ENCODE peak calls at places on chromosomes 7 and 10, in five cellular contexts. L is K562, S is GM12878, T is HepG2, Y is SK-N-SH. J is an unnamed sample.

GRCh38 chr10:44325157-44325556 is 59.7 kb downstream of the CXCL12 start:
- DNase-seq in Y (no peak), T (peak; percentile 81), L (no peak), S (no peak), J (no peak)

GRCh38 chr7:42180806-42181205 is 56.2 kb downstream of the GLI3 start:
- DNase-seq in S (no peak), L (no peak), T (no peak), Y (no peak), J (no peak)

GRCh38 chr7:1961776-1962276 is 270.9 kb downstream of the MAD1L1 start:
- DNase-seq in L (no peak), T (no peak), Y (no peak), S (peak; percentile 64), J (no peak)

GRCh38 chr7:51123322-51124021 is 193.1 kb downstream of the COBL start:
- DNase-seq in T (no peak), L (no peak), S (no peak), Y (no peak), J (no peak)

GRCh38 chr10:14327535-14327934 is 3.2 kb downstream of the FRMD4A start:
- DNase-seq in T (no peak), L (no peak), Y (peak; percentile 24), S (no peak), J (no peak)

GRCh38 chr10:21272585-21273399 is 252.7 kb downstream of the SKIDA1 start:
- DNase-seq in S (no peak), T (no peak), L (no peak), Y (no peak), J (no peak)

GRCh38 chr10:126001579-126001978 is 105.2 kb downstream of the FANK1 start:
- DNase-seq in L (no peak), S (no peak), T (no peak), Y (no peak), J (no peak)

GRCh38 chr10:125141860-125142484 is 18.4 kb downstream of the CTBP2 start:
- DNase-seq in S (no peak), T (no peak), L (peak; percentile 44), Y (no peak), J (no peak)

GRCh38 chr7:519429-519973 is at the start of gene PDGFA:
- DNase-seq in L (peak; percentile 64), T (no peak), S (no peak), Y (peak; percentile 83), J (no peak)

GRCh38 chr10:111926286-111926685 is 257.3 kb downstream of the GPAM start:
- DNase-seq in Y (no peak), L (no peak), T (no peak), S (no peak), J (no peak)

GRCh38 chr7:107592361-107593024 is 12.4 kb downstream of the BCAP29 start:
- DNase-seq in Y (no peak), T (no peak), L (no peak), S (no peak), J (no peak)

GRCh38 chr7:108454674-108455523 is 1.3 kb downstream of the NRCAM start:
- DNase-seq in T (no peak), L (no peak), S (no peak), Y (peak; percentile 90), J (no peak)

GRCh38 chr10:69663548-69663947 is 33.5 kb downstream of the FAM241B start:
- DNase-seq in T (no peak), S (no peak), L (peak; percentile 42), Y (no peak), J (no peak)

GRCh38 chr10:59037506-59037905 is 138.9 kb upstream of the PHYHIPL start:
- DNase-seq in S (no peak), L (no peak), T (peak; percentile 78), Y (no peak), J (no peak)

GRCh38 chr10:72243822-72244437 is 27.9 kb upstream of the ASCC1 start:
- DNase-seq in Y (no peak), T (no peak), L (peak; percentile 29), S (no peak), J (no peak)

GRCh38 chr7:85673881-85674280 is 487.0 kb upstream of the SEMA3D start:
- DNase-seq in S (no peak), Y (no peak), T (no peak), L (no peak), J (no peak)

GRCh38 chr7:130071701-130072622 is 1.6 kb downstream of the KLHDC10 start:
- DNase-seq in L (peak; percentile 72), Y (peak; percentile 79), T (peak; percentile 84), S (peak; percentile 70), J (peak; percentile 77)

GRCh38 chr10:123580426-123580825 is 85.7 kb upstream of the GPR26 start:
- DNase-seq in T (no peak), S (no peak), Y (no peak), L (no peak), J (no peak)

GRCh38 chr7:89067048-89067447 is 271.5 kb upstream of the TEX47 start:
- DNase-seq in Y (no peak), L (no peak), T (no peak), S (no peak), J (no peak)

GRCh38 chr7:20085086-20085485 is 132.1 kb downstream of the MACC1 start:
- DNase-seq in L (no peak), Y (no peak), T (no peak), S (no peak), J (no peak)

GRCh38 chr7:140661124-140661523 is 11.6 kb upstream of the ADCK2 start:
- DNase-seq in S (no peak), T (no peak), L (no peak), Y (no peak), J (no peak)

GRCh38 chr10:110993024-110993693 is 73.8 kb downstream of the SHOC2 start:
- DNase-seq in Y (no peak), S (peak; percentile 13), T (no peak), L (no peak), J (no peak)

GRCh38 chr7:126702242-126703016 is 550.3 kb downstream of the GRM8 start:
- DNase-seq in S (peak; percentile 84), L (no peak), T (no peak), Y (no peak), J (no peak)

GRCh38 chr10:44974628-44975431 is 3.8 kb downstream of the DEPP1 start:
- DNase-seq in T (peak; percentile 79), L (peak; percentile 91), S (no peak), Y (peak; percentile 94), J (no peak)

GRCh38 chr7:129210989-129211312 is 13.9 kb upstream of the AHCYL2 start:
- DNase-seq in L (no peak), S (no peak), T (no peak), Y (no peak), J (no peak)

GRCh38 chr10:132511692-132512442 is 25.7 kb upstream of the INPP5A start:
- DNase-seq in S (no peak), L (no peak), Y (no peak), T (no peak), J (no peak)

GRCh38 chr10:1650542-1651279 is 86.6 kb downstream of the ADARB2 start:
- DNase-seq in L (no peak), S (no peak), Y (peak; percentile 82), T (no peak), J (no peak)

GRCh38 chr10:78382047-78382446 is 348.4 kb downstream of the RPS24 start:
- DNase-seq in S (no peak), Y (no peak), T (no peak), L (no peak), J (no peak)

GRCh38 chr10:132855889-132856288 is 69.9 kb upstream of the NKX6-2 start:
- DNase-seq in Y (no peak), T (no peak), L (no peak), S (no peak), J (no peak)

GRCh38 chr7:151038951-151039849 is 9.1 kb upstream of the ASIC3 start:
- DNase-seq in S (no peak), L (peak; percentile 99), Y (peak; percentile 87), T (peak; percentile 67), J (peak; percentile 67)
- TF ChIP-seq POLR2AphosphoS5 in S (no peak), L (peak; percentile 96), Y (peak; percentile 90), T (no peak), J (peak; percentile 42)

GRCh38 chr7:116499168-116500070 is at the start of gene CAV2:
- DNase-seq in L (peak; percentile 95), Y (peak; percentile 64), T (no peak), S (no peak), J (no peak)
- TF ChIP-seq GABPA in L (no peak), Y (no peak), T (no peak), S (no peak), J (no peak)

GRCh38 chr7:142516038-142516501 is 233.2 kb upstream of the PRSS1 start:
- DNase-seq in S (peak; percentile 17), L (peak; percentile 81), T (peak; percentile 55), Y (peak; percentile 69), J (peak; percentile 28)
- TF ChIP-seq REST in S (no peak), L (no peak), T (no peak), Y (no peak), J (no peak)

DNA sequence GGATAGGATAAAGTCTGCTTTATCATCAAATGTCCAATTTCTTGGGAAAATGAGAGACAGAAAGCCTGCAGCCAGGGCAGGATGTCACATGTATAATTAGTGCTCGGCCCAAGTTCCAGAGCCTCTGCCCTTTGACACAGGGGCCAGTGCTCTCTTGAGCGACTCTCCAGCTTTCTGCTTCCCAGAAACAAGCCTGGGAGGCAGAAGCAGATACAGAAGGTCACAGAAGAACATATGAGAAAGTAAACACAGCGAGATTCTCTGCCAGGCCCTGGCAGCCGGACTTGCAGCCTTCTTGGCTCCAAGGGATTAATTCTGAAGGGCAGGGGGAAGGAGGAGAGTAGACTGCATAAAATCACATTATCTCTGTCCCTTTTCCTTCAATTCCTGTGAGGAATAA is 536.7 kb downstream of the TNS3 start:
- DNase-seq in T (no peak), L (no peak), S (no peak), Y (no peak), J (no peak)
- TF ChIP-seq POLR2AphosphoS5 in T (no peak), L (no peak), S (no peak), Y (no peak), J (no peak)

GRCh38 chr10:86657396-86658011 is 3.2 kb downstream of the OPN4 start:
- DNase-seq in L (no peak), T (no peak), S (no peak), Y (peak; percentile 7), J (no peak)
- TF ChIP-seq GABPA in L (no peak), T (no peak), S (no peak), Y (no peak), J (no peak)

DNA sequence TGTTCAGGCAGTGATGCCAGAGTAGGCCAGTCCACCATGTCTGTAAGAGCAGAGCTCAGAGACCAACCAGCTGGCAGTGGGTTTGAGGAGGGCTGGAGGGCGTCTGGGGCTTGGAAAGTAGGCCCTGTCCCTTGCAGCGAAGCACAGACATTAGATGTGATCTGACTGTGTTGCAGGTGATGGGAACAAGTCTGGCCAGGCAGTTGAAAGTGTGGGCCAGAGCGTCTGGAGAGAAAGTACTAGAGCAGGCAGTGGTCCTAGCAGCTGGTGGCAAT is 53.3 kb downstream of the CHN2 start:
- DNase-seq in Y (no peak), S (no peak), T (no peak), L (no peak), J (no peak)
- TF ChIP-seq REST in Y (no peak), S (no peak), T (no peak), L (no peak), J (no peak)

DNA sequence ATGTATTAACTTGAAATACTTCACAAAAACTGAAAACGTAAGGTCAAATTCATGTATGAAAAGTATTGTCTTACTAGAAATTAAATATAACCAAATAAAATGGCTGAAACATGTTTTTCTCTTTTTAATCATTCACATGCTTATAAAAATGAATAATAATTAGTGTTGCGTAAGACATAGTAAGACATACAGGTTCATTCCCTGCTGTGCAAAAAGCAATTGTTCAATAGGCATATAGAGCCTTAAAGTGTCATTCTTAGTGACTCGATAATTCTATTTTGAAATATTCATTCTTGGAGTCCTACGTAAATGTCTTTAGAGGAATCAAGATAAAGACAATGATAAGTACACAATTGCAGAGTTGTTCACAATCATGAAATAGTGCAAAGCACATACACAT is 337.1 kb downstream of the SUGCT start:
- DNase-seq in S (no peak), T (no peak), Y (no peak), L (no peak), J (no peak)
- TF ChIP-seq POLR2AphosphoS5 in S (no peak), T (no peak), Y (no peak), L (no peak), J (no peak)

J was measured in HL-60.